ENCODE peak calls at places on chromosomes 11 and 22, in four cellular contexts. W is ascending aorta, J is neuronal stem cell, V is fibroblast of lung. R is an unnamed sample. For H3K27me3, the result is how much of the 10 kb centered on the place peaks cover.

GRCh38 chr11:103433380-103433779 is 324.2 kb downstream of the DYNC2H1 start:
- DNase-seq in V (peak), W (no peak), J (no peak), R (peak)

GRCh38 chr11:13114566-13115465 is 105.7 kb downstream of the RASSF10 start:
- DNase-seq in W (no peak), J (peak), V (no peak), R (no peak)

GRCh38 chr11:46210133-46210636 is 67.3 kb upstream of the CREB3L1 start:
- DNase-seq in J (no peak), V (peak), W (no peak), R (peak)

GRCh38 chr22:45757068-45757467 is 85.4 kb downstream of the ATXN10 start:
- DNase-seq in W (no peak), J (peak), V (peak), R (no peak)

GRCh38 chr11:71456831-71457230 is 3.8 kb downstream of the NADSYN1 start:
- DNase-seq in J (no peak), W (no peak), V (no peak), R (no peak)

GRCh38 chr11:61542024-61542461 is 33.5 kb downstream of the LRRC10B start:
- DNase-seq in V (peak), J (no peak), W (no peak), R (no peak)

GRCh38 chr11:111604392-111605009 is 2.3 kb downstream of the SIK2 start:
- DNase-seq in V (peak), W (no peak), J (peak), R (no peak)

GRCh38 chr11:122319842-122320555 is 204.0 kb upstream of the BLID start:
- DNase-seq in J (peak), W (no peak), V (no peak), R (no peak)

GRCh38 chr11:2140411-2141400 is 1.5 kb upstream of the IGF2 start:
- DNase-seq in V (no peak), J (no peak), W (no peak), R (no peak)
- H3K27me3 ChIP-seq in V (under half), J (half or more), W (under half), R (half or more)

GRCh38 chr11:92765965-92766371 is 203.5 kb upstream of the MTNR1B start:
- DNase-seq in V (peak), J (peak), W (no peak), R (no peak)
- H3K27ac ChIP-seq in V (no peak), J (peak), W (peak), R (no peak)

GRCh38 chr11:128705124-128705920 is 11.4 kb downstream of the FLI1 start:
- DNase-seq in J (no peak), V (no peak), W (no peak), R (no peak)
- H3K27me3 ChIP-seq in J (under half), V (under half), W (under half), R (under half)

GRCh38 chr22:25153961-25154685 is 45.5 kb upstream of the CRYBB3 start:
- DNase-seq in W (no peak), V (peak), J (no peak), R (no peak)
- H3K27ac ChIP-seq in W (peak), V (no peak), J (no peak), R (no peak)